ENCODE peak calls at places on chromosomes 16 and 17, in seven cellular contexts. G is heart left ventricle, Q is fibroblast of lung, H is kidney epithelial cell, C is right atrium auricular region, J is HCT116, W is hepatocyte. F is an unnamed sample.

GRCh38 chr16:14486520-14487303 is 143.3 kb downstream of the PARN start:
- DNase-seq in G (peak), J (peak), W (peak), Q (peak), C (peak), H (peak), F (peak)

GRCh38 chr17:57562231-57562630 is 182.9 kb downstream of the CCDC182 start:
- DNase-seq in G (no peak), J (no peak), C (no peak), W (no peak), Q (no peak), H (no peak), F (no peak)

GRCh38 chr16:55759983-55760664 is 72.8 kb downstream of the CES1 start:
- DNase-seq in C (no peak), J (no peak), W (peak), G (peak), Q (peak), H (no peak), F (no peak)

GRCh38 chr16:57297856-57298255 is 13.4 kb upstream of the PLLP start:
- DNase-seq in Q (no peak), H (no peak), J (no peak), C (no peak), W (no peak), G (no peak), F (no peak)

GRCh38 chr17:8581002-8581658 is 49.4 kb downstream of the MYH10 start:
- DNase-seq in C (no peak), J (no peak), Q (no peak), H (no peak), G (no peak), W (no peak), F (no peak)

GRCh38 chr17:20263595-20263994 is 203.7 kb downstream of the LGALS9B start:
- DNase-seq in J (peak), C (no peak), W (no peak), G (no peak), H (no peak), Q (peak), F (no peak)

GRCh38 chr17:77027271-77027670 is 113.5 kb upstream of the SEC14L1 start:
- DNase-seq in G (no peak), W (no peak), C (no peak), H (no peak), Q (no peak), J (no peak), F (no peak)

GRCh38 chr16:81995651-81996050 is 15.6 kb downstream of the SDR42E1 start:
- DNase-seq in H (no peak), W (no peak), G (no peak), C (no peak), Q (no peak), J (no peak), F (no peak)

GRCh38 chr17:74147966-74148365 is 55.5 kb upstream of the RPL38 start:
- DNase-seq in W (no peak), H (no peak), J (no peak), Q (no peak), G (no peak), C (no peak), F (no peak)

GRCh38 chr17:17628388-17629008 is 37.0 kb upstream of the PEMT start:
- DNase-seq in G (no peak), Q (no peak), J (no peak), H (no peak), W (no peak), C (no peak), F (no peak)

GRCh38 chr16:615122-615521 is 15.7 kb upstream of the WFIKKN1 start:
- DNase-seq in J (no peak), H (no peak), C (no peak), W (no peak), Q (no peak), G (no peak), F (no peak)

GRCh38 chr16:3998793-3999478 is 117.3 kb downstream of the ADCY9 start:
- DNase-seq in G (no peak), W (no peak), C (peak), H (no peak), J (no peak), Q (peak), F (no peak)

GRCh38 chr17:74451557-74451956 is 14.9 kb upstream of the CD300A start:
- DNase-seq in W (no peak), H (no peak), Q (no peak), J (no peak), G (no peak), C (no peak), F (no peak)

GRCh38 chr16:77599793-77600415 is 122.4 kb upstream of the NUDT7 start:
- DNase-seq in W (peak), H (no peak), G (no peak), Q (peak), J (peak), C (no peak), F (peak)

GRCh38 chr16:901715-902601 is 68.8 kb downstream of the LMF1 start:
- DNase-seq in W (no peak), C (no peak), J (no peak), H (no peak), G (no peak), Q (no peak), F (no peak)

GRCh38 chr16:68760671-68761275 is 23.7 kb downstream of the CDH1 start:
- DNase-seq in G (no peak), H (no peak), Q (no peak), C (no peak), J (no peak), W (peak), F (no peak)

GRCh38 chr17:81884520-81884919 is 6.9 kb downstream of the ALYREF start:
- DNase-seq in W (no peak), C (no peak), G (no peak), J (no peak), Q (no peak), H (no peak), F (peak)

GRCh38 chr16:57570301-57571070 is 28.0 kb downstream of the ADGRG5 start:
- DNase-seq in J (no peak), Q (no peak), W (no peak), G (no peak), C (peak), H (no peak), F (no peak)

GRCh38 chr16:81932668-81933067 is 78.6 kb downstream of the SDR42E1 start:
- DNase-seq in C (no peak), Q (no peak), H (no peak), G (no peak), W (no peak), J (no peak), F (no peak)

GRCh38 chr17:59365383-59365981 is 34.0 kb downstream of the YPEL2 start:
- DNase-seq in J (no peak), Q (no peak), G (no peak), C (no peak), W (peak), H (no peak), F (no peak)

GRCh38 chr16:23869052-23869451 is 33.3 kb downstream of the PRKCB start:
- DNase-seq in W (no peak), G (no peak), J (no peak), H (no peak), C (no peak), Q (no peak), F (no peak)

GRCh38 chr17:63775420-63775819 is 1.4 kb downstream of the DDX42 start:
- DNase-seq in H (no peak), G (no peak), C (no peak), W (no peak), J (no peak), Q (no peak), F (no peak)

GRCh38 chr16:87765473-87765775 is 362 bp downstream of the KLHDC4 start:
- DNase-seq in H (no peak), G (peak), Q (no peak), C (no peak), J (no peak), W (no peak), F (no peak)

GRCh38 chr17:42774066-42774750 is 959 bp downstream of the VPS25 start:
- DNase-seq in C (no peak), H (no peak), W (no peak), G (no peak), J (no peak), Q (no peak), F (no peak)

GRCh38 chr17:9132291-9132690 is 111.0 kb downstream of the NTN1 start:
- DNase-seq in G (no peak), Q (no peak), J (no peak), C (no peak), W (no peak), H (no peak), F (no peak)

GRCh38 chr17:82836823-82837357 is 2.9 kb downstream of the ZNF750 start:
- DNase-seq in J (no peak), W (no peak), Q (peak), C (no peak), G (no peak), H (no peak), F (no peak)

GRCh38 chr17:17443173-17443572 is 33.6 kb upstream of the MED9 start:
- DNase-seq in Q (no peak), C (no peak), H (no peak), J (no peak), G (no peak), W (no peak), F (no peak)

GRCh38 chr17:64635647-64636305 is 26.3 kb downstream of the SMURF2 start:
- DNase-seq in Q (peak), W (no peak), J (no peak), C (no peak), H (no peak), G (no peak), F (no peak)

GRCh38 chr17:49730078-49730786 is 22.5 kb upstream of the SLC35B1 start:
- DNase-seq in J (no peak), G (peak), Q (peak), C (peak), H (no peak), W (no peak), F (peak)

GRCh38 chr16:49183911-49184310 is 97.7 kb downstream of the CBLN1 start:
- DNase-seq in G (no peak), H (no peak), Q (no peak), J (peak), C (no peak), W (peak), F (no peak)
- TF ChIP-seq CTCF in G (peak), H (peak), Q (no peak), J (peak), C (peak), W (peak), F (no peak)

GRCh38 chr16:8099586-8099985 is 490.7 kb downstream of the TMEM114 start:
- DNase-seq in J (no peak), G (no peak), Q (no peak), W (no peak), H (no peak), C (no peak), F (no peak)
- H3K4me3 ChIP-seq in J (no peak), G (no peak), Q (no peak), W (no peak), H (no peak), C (no peak), F (no peak)

DNA sequence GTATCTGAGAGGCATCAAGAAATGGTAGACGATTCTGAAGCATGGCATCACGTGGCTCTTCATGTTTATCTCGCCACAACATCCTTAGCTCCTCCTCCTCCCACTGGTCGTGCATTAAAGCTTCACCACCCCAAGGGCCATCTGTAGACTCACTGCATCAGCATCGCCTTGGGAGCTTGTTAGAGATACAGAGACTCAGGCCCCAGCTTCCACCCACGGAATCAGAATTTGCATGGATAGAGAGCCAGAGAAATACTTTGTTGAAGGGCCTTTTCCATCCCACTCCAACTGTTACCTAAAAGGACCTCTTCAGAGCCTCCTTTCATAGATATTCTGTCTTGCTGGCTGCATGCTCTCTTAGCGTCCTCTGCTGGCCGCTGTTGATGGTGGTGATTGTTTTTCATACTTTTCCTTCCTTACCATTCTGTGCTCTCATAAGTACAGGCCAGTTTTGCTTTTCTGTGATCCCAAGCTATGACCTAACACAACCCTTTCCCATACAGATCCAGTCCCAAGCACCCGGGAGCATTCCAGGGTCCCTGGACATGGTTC is 1049.4 kb upstream of the EEF2KMT start:
- DNase-seq in G (no peak), H (no peak), J (no peak), Q (no peak), W (no peak), C (no peak), F (no peak)
- TF ChIP-seq CTCF in G (no peak), H (no peak), J (no peak), Q (no peak), W (no peak), C (no peak), F (no peak)

GRCh38 chr17:55743103-55743679 is 7.7 kb upstream of the PCTP start:
- DNase-seq in G (no peak), W (peak), C (no peak), H (peak), J (peak), Q (no peak), F (no peak)
- H3K4me3 ChIP-seq in G (no peak), W (no peak), C (no peak), H (no peak), J (peak), Q (no peak), F (no peak)

GRCh38 chr17:72602517-72603345 is 481.9 kb downstream of the SOX9 start:
- DNase-seq in J (peak), H (peak), C (no peak), Q (peak), G (no peak), W (no peak), F (no peak)
- TF ChIP-seq CTCF in J (no peak), H (peak), C (no peak), Q (peak), G (no peak), W (no peak), F (no peak)

DNA sequence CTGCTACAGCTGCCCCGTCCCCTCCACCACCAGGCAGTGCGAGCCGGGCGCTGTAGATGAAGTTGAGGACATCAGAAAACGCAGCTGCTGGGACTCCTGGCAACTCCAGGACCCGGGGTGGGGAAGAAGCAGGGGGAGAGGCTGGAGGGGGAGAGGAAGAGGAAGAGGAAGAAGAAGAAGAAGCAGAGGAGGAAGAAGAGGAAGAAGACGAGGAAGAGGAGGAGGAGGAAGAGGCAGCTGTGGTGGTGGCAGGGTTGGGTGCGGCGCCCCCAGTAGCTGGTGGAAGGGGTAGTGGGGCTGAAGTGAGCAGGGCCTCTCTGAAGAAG is 13.2 kb downstream of the ZBTB4 start:
- DNase-seq in C (no peak), H (no peak), Q (no peak), J (no peak), G (no peak), W (no peak), F (no peak)
- H3K4me3 ChIP-seq in C (no peak), H (no peak), Q (no peak), J (no peak), G (no peak), W (no peak), F (no peak)

GRCh38 chr17:79728908-79729471 is 1.8 kb upstream of the ENPP7 start:
- DNase-seq in J (no peak), G (no peak), H (no peak), C (no peak), Q (no peak), W (no peak), F (no peak)
- TF ChIP-seq CTCF in J (no peak), G (no peak), H (no peak), C (no peak), Q (no peak), W (no peak), F (no peak)